ENCODE peak calls at places on chromosome 3, in eight cellular contexts. One of them, this sample, is unnamed. For H3K9me3, the result is how much of the 10 kb centered on the place peaks cover.

GRCh38 chr3:139803294-139803693 is 125.5 kb upstream of the NMNAT3 start:
- DNase-seq in neural progenitor cell: no peak
- DNase-seq in kidney: no peak
- DNase-seq in CD4-positive, CD25-positive, alpha-beta regulatory T cell: no peak
- DNase-seq in HCT116: no peak
- DNase-seq in Peyer's patch: no peak
- DNase-seq in neuronal stem cell: no peak
- DNase-seq in effector memory CD4-positive, alpha-beta T cell: no peak
- DNase-seq in this sample: no peak

GRCh38 chr3:126109860-126110235 is 25.9 kb upstream of the SLC41A3 start:
- DNase-seq in neural progenitor cell: no peak
- DNase-seq in kidney: peak
- DNase-seq in CD4-positive, CD25-positive, alpha-beta regulatory T cell: no peak
- DNase-seq in HCT116: no peak
- DNase-seq in Peyer's patch: no peak
- DNase-seq in neuronal stem cell: no peak
- DNase-seq in effector memory CD4-positive, alpha-beta T cell: no peak
- DNase-seq in this sample: no peak

GRCh38 chr3:73442152-73442551 is 182.6 kb downstream of the PDZRN3 start:
- DNase-seq in neural progenitor cell: no peak
- DNase-seq in kidney: no peak
- DNase-seq in CD4-positive, CD25-positive, alpha-beta regulatory T cell: no peak
- DNase-seq in HCT116: no peak
- DNase-seq in Peyer's patch: no peak
- DNase-seq in neuronal stem cell: no peak
- DNase-seq in effector memory CD4-positive, alpha-beta T cell: no peak
- DNase-seq in this sample: no peak

GRCh38 chr3:13888576-13888975 is 8.7 kb upstream of the WNT7A start:
- DNase-seq in neural progenitor cell: no peak
- DNase-seq in kidney: no peak
- DNase-seq in CD4-positive, CD25-positive, alpha-beta regulatory T cell: no peak
- DNase-seq in HCT116: no peak
- DNase-seq in Peyer's patch: no peak
- DNase-seq in neuronal stem cell: no peak
- DNase-seq in effector memory CD4-positive, alpha-beta T cell: no peak
- DNase-seq in this sample: no peak

GRCh38 chr3:13623101-13623654 is 74.3 kb downstream of the FBLN2 start:
- DNase-seq in neural progenitor cell: peak
- DNase-seq in kidney: peak
- DNase-seq in CD4-positive, CD25-positive, alpha-beta regulatory T cell: no peak
- DNase-seq in HCT116: no peak
- DNase-seq in Peyer's patch: no peak
- DNase-seq in neuronal stem cell: no peak
- DNase-seq in effector memory CD4-positive, alpha-beta T cell: no peak
- DNase-seq in this sample: no peak

GRCh38 chr3:100766069-100766468 is 56.8 kb downstream of the TFG start:
- DNase-seq in neural progenitor cell: no peak
- DNase-seq in kidney: no peak
- DNase-seq in CD4-positive, CD25-positive, alpha-beta regulatory T cell: no peak
- DNase-seq in HCT116: no peak
- DNase-seq in Peyer's patch: no peak
- DNase-seq in neuronal stem cell: no peak
- DNase-seq in effector memory CD4-positive, alpha-beta T cell: no peak
- DNase-seq in this sample: no peak

GRCh38 chr3:84963137-84963536 is 4.3 kb downstream of the CADM2 start:
- DNase-seq in neural progenitor cell: peak
- DNase-seq in kidney: no peak
- DNase-seq in CD4-positive, CD25-positive, alpha-beta regulatory T cell: no peak
- DNase-seq in HCT116: no peak
- DNase-seq in Peyer's patch: no peak
- DNase-seq in neuronal stem cell: no peak
- DNase-seq in effector memory CD4-positive, alpha-beta T cell: no peak
- DNase-seq in this sample: no peak

GRCh38 chr3:20013396-20013795 is 1.3 kb upstream of the PP2D1 start:
- DNase-seq in neural progenitor cell: no peak
- DNase-seq in kidney: no peak
- DNase-seq in CD4-positive, CD25-positive, alpha-beta regulatory T cell: no peak
- DNase-seq in HCT116: no peak
- DNase-seq in Peyer's patch: no peak
- DNase-seq in neuronal stem cell: no peak
- DNase-seq in effector memory CD4-positive, alpha-beta T cell: no peak
- DNase-seq in this sample: no peak

GRCh38 chr3:15276028-15276717 is 56.2 kb downstream of the SH3BP5 start:
- DNase-seq in neural progenitor cell: no peak
- DNase-seq in kidney: no peak
- DNase-seq in CD4-positive, CD25-positive, alpha-beta regulatory T cell: no peak
- DNase-seq in HCT116: no peak
- DNase-seq in Peyer's patch: no peak
- DNase-seq in neuronal stem cell: no peak
- DNase-seq in effector memory CD4-positive, alpha-beta T cell: no peak
- DNase-seq in this sample: no peak

GRCh38 chr3:51773529-51773928 is 5.5 kb downstream of the IQCF6 start:
- DNase-seq in neural progenitor cell: no peak
- DNase-seq in kidney: no peak
- DNase-seq in CD4-positive, CD25-positive, alpha-beta regulatory T cell: no peak
- DNase-seq in HCT116: no peak
- DNase-seq in Peyer's patch: no peak
- DNase-seq in neuronal stem cell: no peak
- DNase-seq in effector memory CD4-positive, alpha-beta T cell: no peak
- DNase-seq in this sample: no peak

GRCh38 chr3:120907659-120908029 is 361 bp upstream of the STXBP5L start:
- DNase-seq in neural progenitor cell: no peak
- DNase-seq in kidney: no peak
- DNase-seq in CD4-positive, CD25-positive, alpha-beta regulatory T cell: no peak
- DNase-seq in HCT116: no peak
- DNase-seq in Peyer's patch: no peak
- DNase-seq in neuronal stem cell: no peak
- DNase-seq in effector memory CD4-positive, alpha-beta T cell: no peak
- DNase-seq in this sample: no peak

GRCh38 chr3:22371592-22372291 is 620.7 kb upstream of the ZNF385D start:
- DNase-seq in neural progenitor cell: peak
- DNase-seq in kidney: peak
- DNase-seq in CD4-positive, CD25-positive, alpha-beta regulatory T cell: no peak
- DNase-seq in HCT116: no peak
- DNase-seq in Peyer's patch: no peak
- DNase-seq in neuronal stem cell: peak
- DNase-seq in effector memory CD4-positive, alpha-beta T cell: no peak
- DNase-seq in this sample: no peak

GRCh38 chr3:24522155-24522579 is 27.5 kb upstream of the THRB start:
- DNase-seq in neural progenitor cell: peak
- DNase-seq in kidney: peak
- DNase-seq in CD4-positive, CD25-positive, alpha-beta regulatory T cell: no peak
- DNase-seq in HCT116: no peak
- DNase-seq in Peyer's patch: peak
- DNase-seq in neuronal stem cell: peak
- DNase-seq in effector memory CD4-positive, alpha-beta T cell: no peak
- DNase-seq in this sample: no peak

GRCh38 chr3:100913870-100914654 is 79.2 kb downstream of the ABI3BP start:
- DNase-seq in neural progenitor cell: peak
- DNase-seq in kidney: peak
- DNase-seq in CD4-positive, CD25-positive, alpha-beta regulatory T cell: no peak
- DNase-seq in HCT116: no peak
- DNase-seq in Peyer's patch: no peak
- DNase-seq in neuronal stem cell: no peak
- DNase-seq in effector memory CD4-positive, alpha-beta T cell: no peak
- DNase-seq in this sample: no peak

GRCh38 chr3:169524131-169524530 is 139.4 kb downstream of the MECOM start:
- DNase-seq in neural progenitor cell: no peak
- DNase-seq in kidney: no peak
- DNase-seq in CD4-positive, CD25-positive, alpha-beta regulatory T cell: no peak
- DNase-seq in HCT116: no peak
- DNase-seq in Peyer's patch: no peak
- DNase-seq in neuronal stem cell: no peak
- DNase-seq in effector memory CD4-positive, alpha-beta T cell: no peak
- DNase-seq in this sample: no peak

GRCh38 chr3:40793739-40794138 is 269.0 kb downstream of the ZNF621 start:
- DNase-seq in neural progenitor cell: no peak
- DNase-seq in kidney: no peak
- DNase-seq in CD4-positive, CD25-positive, alpha-beta regulatory T cell: no peak
- DNase-seq in HCT116: no peak
- DNase-seq in Peyer's patch: no peak
- DNase-seq in neuronal stem cell: no peak
- DNase-seq in effector memory CD4-positive, alpha-beta T cell: no peak
- DNase-seq in this sample: no peak

GRCh38 chr3:105984837-105985236 is 116.0 kb upstream of the CBLB start:
- DNase-seq in neural progenitor cell: no peak
- DNase-seq in kidney: no peak
- DNase-seq in CD4-positive, CD25-positive, alpha-beta regulatory T cell: no peak
- DNase-seq in HCT116: no peak
- DNase-seq in Peyer's patch: no peak
- DNase-seq in neuronal stem cell: no peak
- DNase-seq in effector memory CD4-positive, alpha-beta T cell: no peak
- DNase-seq in this sample: no peak

GRCh38 chr3:155549087-155549486 is 195.8 kb downstream of the PLCH1 start:
- DNase-seq in neural progenitor cell: no peak
- DNase-seq in kidney: no peak
- DNase-seq in CD4-positive, CD25-positive, alpha-beta regulatory T cell: no peak
- DNase-seq in HCT116: no peak
- DNase-seq in Peyer's patch: no peak
- DNase-seq in neuronal stem cell: no peak
- DNase-seq in effector memory CD4-positive, alpha-beta T cell: no peak
- DNase-seq in this sample: no peak

GRCh38 chr3:125615256-125615655 is 20.0 kb upstream of the OSBPL11 start:
- DNase-seq in neural progenitor cell: no peak
- DNase-seq in kidney: no peak
- DNase-seq in CD4-positive, CD25-positive, alpha-beta regulatory T cell: no peak
- DNase-seq in HCT116: no peak
- DNase-seq in Peyer's patch: no peak
- DNase-seq in neuronal stem cell: no peak
- DNase-seq in effector memory CD4-positive, alpha-beta T cell: no peak
- DNase-seq in this sample: no peak

GRCh38 chr3:38738630-38739395 is 77.2 kb downstream of the SCN10A start:
- DNase-seq in neural progenitor cell: peak
- DNase-seq in kidney: no peak
- DNase-seq in CD4-positive, CD25-positive, alpha-beta regulatory T cell: no peak
- DNase-seq in HCT116: peak
- DNase-seq in Peyer's patch: no peak
- DNase-seq in neuronal stem cell: peak
- DNase-seq in effector memory CD4-positive, alpha-beta T cell: no peak
- DNase-seq in this sample: no peak

GRCh38 chr3:100561459-100562158 is 47.8 kb upstream of the ADGRG7 start:
- DNase-seq in neural progenitor cell: peak
- DNase-seq in kidney: no peak
- DNase-seq in CD4-positive, CD25-positive, alpha-beta regulatory T cell: no peak
- DNase-seq in HCT116: no peak
- DNase-seq in Peyer's patch: no peak
- DNase-seq in neuronal stem cell: no peak
- DNase-seq in effector memory CD4-positive, alpha-beta T cell: no peak
- DNase-seq in this sample: no peak

GRCh38 chr3:8210752-8211405 is 290.7 kb upstream of the LMCD1 start:
- DNase-seq in neural progenitor cell: no peak
- DNase-seq in kidney: no peak
- DNase-seq in CD4-positive, CD25-positive, alpha-beta regulatory T cell: no peak
- DNase-seq in HCT116: no peak
- DNase-seq in Peyer's patch: no peak
- DNase-seq in neuronal stem cell: no peak
- DNase-seq in effector memory CD4-positive, alpha-beta T cell: no peak
- DNase-seq in this sample: no peak
- H3K9me3 ChIP-seq in neural progenitor cell: under half
- H3K9me3 ChIP-seq in kidney: under half
- H3K9me3 ChIP-seq in CD4-positive, CD25-positive, alpha-beta regulatory T cell: under half
- H3K9me3 ChIP-seq in HCT116: under half
- H3K9me3 ChIP-seq in Peyer's patch: under half
- H3K9me3 ChIP-seq in neuronal stem cell: under half
- H3K9me3 ChIP-seq in effector memory CD4-positive, alpha-beta T cell: under half
- H3K9me3 ChIP-seq in this sample: under half

GRCh38 chr3:137792633-137793271 is 28.6 kb downstream of the SOX14 start:
- DNase-seq in neural progenitor cell: peak
- DNase-seq in kidney: no peak
- DNase-seq in CD4-positive, CD25-positive, alpha-beta regulatory T cell: no peak
- DNase-seq in HCT116: peak
- DNase-seq in Peyer's patch: no peak
- DNase-seq in neuronal stem cell: no peak
- DNase-seq in effector memory CD4-positive, alpha-beta T cell: no peak
- DNase-seq in this sample: no peak
- H3K9me3 ChIP-seq in neural progenitor cell: under half
- H3K9me3 ChIP-seq in kidney: under half
- H3K9me3 ChIP-seq in CD4-positive, CD25-positive, alpha-beta regulatory T cell: under half
- H3K9me3 ChIP-seq in HCT116: under half
- H3K9me3 ChIP-seq in Peyer's patch: under half
- H3K9me3 ChIP-seq in neuronal stem cell: under half
- H3K9me3 ChIP-seq in effector memory CD4-positive, alpha-beta T cell: under half
- H3K9me3 ChIP-seq in this sample: under half

DNA sequence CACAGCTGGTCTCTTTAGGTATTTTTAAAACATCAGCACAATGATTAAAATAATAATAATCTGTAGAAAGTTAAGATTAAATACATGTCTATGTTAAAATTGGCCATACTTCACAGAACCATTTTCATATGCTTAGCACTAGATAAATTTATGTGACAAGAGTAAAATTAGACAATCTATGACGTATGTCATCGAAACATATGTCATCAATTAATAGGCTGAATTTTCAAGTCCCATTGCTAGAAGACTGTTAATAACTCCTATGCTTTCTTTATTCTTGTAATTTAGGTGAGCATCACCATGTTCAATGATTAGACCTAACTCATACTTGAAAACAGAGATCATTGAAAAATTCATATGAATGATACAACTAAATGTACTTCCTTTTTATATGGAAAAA is 593.3 kb upstream of the KCNMB2 start:
- DNase-seq in neural progenitor cell: no peak
- DNase-seq in kidney: no peak
- DNase-seq in CD4-positive, CD25-positive, alpha-beta regulatory T cell: no peak
- DNase-seq in HCT116: no peak
- DNase-seq in Peyer's patch: no peak
- DNase-seq in neuronal stem cell: no peak
- DNase-seq in effector memory CD4-positive, alpha-beta T cell: no peak
- DNase-seq in this sample: no peak
- H3K9me3 ChIP-seq in neural progenitor cell: under half
- H3K9me3 ChIP-seq in kidney: under half
- H3K9me3 ChIP-seq in CD4-positive, CD25-positive, alpha-beta regulatory T cell: under half
- H3K9me3 ChIP-seq in HCT116: under half
- H3K9me3 ChIP-seq in Peyer's patch: under half
- H3K9me3 ChIP-seq in neuronal stem cell: under half
- H3K9me3 ChIP-seq in effector memory CD4-positive, alpha-beta T cell: under half
- H3K9me3 ChIP-seq in this sample: under half

DNA sequence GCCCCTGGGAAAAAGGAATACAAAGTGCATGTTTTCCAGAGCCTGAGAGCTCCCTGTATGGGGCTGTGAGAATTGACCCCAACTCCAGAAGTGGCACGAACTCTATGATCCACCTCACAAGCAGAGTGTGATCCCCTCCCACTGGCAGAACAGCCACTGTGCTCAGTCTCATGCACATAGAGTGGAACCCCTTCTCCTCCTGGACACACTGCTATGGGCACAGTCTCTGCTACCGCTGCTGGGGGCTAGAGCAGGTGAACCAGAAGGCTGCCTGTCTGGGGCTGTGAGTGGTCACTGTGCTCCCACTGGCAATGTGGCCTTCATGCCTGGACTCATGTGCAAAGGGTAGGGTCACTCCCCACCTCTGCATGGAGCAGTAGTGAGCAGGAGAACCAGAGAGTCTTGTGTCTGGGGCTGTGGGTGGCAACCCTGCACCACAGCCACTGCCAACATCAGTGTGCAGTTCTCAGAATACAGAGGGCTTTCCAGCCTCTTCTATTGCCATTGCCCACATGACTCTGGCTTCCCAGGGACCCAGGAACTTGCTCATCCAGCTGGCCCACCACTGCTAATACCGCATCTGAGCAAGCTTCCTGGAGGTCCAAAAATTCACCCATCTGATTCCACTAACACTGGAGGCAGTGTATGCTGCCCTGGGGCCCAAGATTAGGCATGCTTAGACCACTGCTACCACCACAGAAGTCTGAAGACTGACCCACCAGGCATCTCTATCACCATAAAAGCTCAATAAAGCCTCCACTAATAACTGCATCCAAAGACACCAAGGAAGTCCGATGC is 343.7 kb upstream of the SOX14 start:
- DNase-seq in neural progenitor cell: no peak
- DNase-seq in kidney: no peak
- DNase-seq in CD4-positive, CD25-positive, alpha-beta regulatory T cell: no peak
- DNase-seq in HCT116: no peak
- DNase-seq in Peyer's patch: no peak
- DNase-seq in neuronal stem cell: no peak
- DNase-seq in effector memory CD4-positive, alpha-beta T cell: no peak
- DNase-seq in this sample: no peak
- H3K9me3 ChIP-seq in neural progenitor cell: under half
- H3K9me3 ChIP-seq in kidney: under half
- H3K9me3 ChIP-seq in CD4-positive, CD25-positive, alpha-beta regulatory T cell: under half
- H3K9me3 ChIP-seq in HCT116: under half
- H3K9me3 ChIP-seq in Peyer's patch: under half
- H3K9me3 ChIP-seq in neuronal stem cell: under half
- H3K9me3 ChIP-seq in effector memory CD4-positive, alpha-beta T cell: under half
- H3K9me3 ChIP-seq in this sample: under half